ENCODE peak calls at places on chromosomes 1 and 21, in six cellular contexts. T is lower lobe of right lung, F is hepatic stellate cell, O is NCI-H460, D is Calu3, X is NCI-H69. N is an unnamed sample.
A peak's percentile ranks its signal among the peaks of the same experiment; 100 is the strongest.

GRCh38 chr1:201396859-201397464 is 2.2 kb downstream of the LAD1 start:
- DNase-seq in T (peak; percentile 72), F (no peak), O (no peak), D (peak; percentile 91), X (peak; percentile 40), N (no peak)

GRCh38 chr21:26131554-26131953 is 39.0 kb downstream of the APP start:
- DNase-seq in T (no peak), F (no peak), O (no peak), D (no peak), X (no peak), N (no peak)

GRCh38 chr1:172359531-172359991 is 60.9 kb upstream of the C1orf105 start:
- DNase-seq in T (no peak), F (no peak), O (no peak), D (no peak), X (peak; percentile 96), N (peak; percentile 67)

GRCh38 chr1:31127266-31127665 is 61.7 kb upstream of the PUM1 start:
- DNase-seq in T (no peak), F (peak; percentile 72), O (no peak), D (no peak), X (no peak), N (peak; percentile 40)

GRCh38 chr1:20028125-20028524 is 41.9 kb upstream of the PLA2G5 start:
- DNase-seq in T (no peak), F (no peak), O (no peak), D (no peak), X (no peak), N (no peak)

GRCh38 chr1:18057643-18058042 is 50.0 kb upstream of the IGSF21 start:
- DNase-seq in T (no peak), F (no peak), O (no peak), D (no peak), X (no peak), N (no peak)

GRCh38 chr1:74629283-74629682 is 44.3 kb downstream of the ERICH3 start:
- DNase-seq in T (no peak), F (no peak), O (no peak), D (no peak), X (peak; percentile 53), N (no peak)

GRCh38 chr1:180981596-180982387 is 40.9 kb downstream of the STX6 start:
- DNase-seq in T (no peak), F (no peak), O (no peak), D (no peak), X (no peak), N (no peak)

GRCh38 chr1:102919659-102920058 is 188.7 kb downstream of the COL11A1 start:
- DNase-seq in T (no peak), F (peak; percentile 58), O (no peak), D (no peak), X (no peak), N (peak; percentile 28)

GRCh38 chr1:203625623-203626189 is 926 bp upstream of the ATP2B4 start:
- DNase-seq in T (no peak), F (no peak), O (peak; percentile 46), D (no peak), X (peak; percentile 75), N (no peak)

GRCh38 chr1:156504062-156504813 is 3.7 kb upstream of the MEF2D start:
- DNase-seq in T (no peak), F (no peak), O (no peak), D (no peak), X (peak; percentile 61), N (no peak)

GRCh38 chr1:162716123-162716522 is 74.4 kb upstream of the HSD17B7 start:
- DNase-seq in T (no peak), F (no peak), O (no peak), D (no peak), X (no peak), N (no peak)

GRCh38 chr21:16536661-16537359 is 807.0 kb downstream of the USP25 start:
- DNase-seq in T (no peak), F (no peak), O (no peak), D (no peak), X (no peak), N (no peak)

GRCh38 chr1:168892945-168893344 is 163.9 kb upstream of the DPT start:
- DNase-seq in T (no peak), F (no peak), O (no peak), D (no peak), X (no peak), N (no peak)

GRCh38 chr1:207987164-207987563 is 76.2 kb upstream of the CD34 start:
- DNase-seq in T (no peak), F (no peak), O (no peak), D (no peak), X (no peak), N (no peak)

GRCh38 chr1:150061632-150062101 is 5.9 kb upstream of the VPS45 start:
- DNase-seq in T (no peak), F (peak; percentile 47), O (no peak), D (peak; percentile 8), X (no peak), N (peak; percentile 82)

GRCh38 chr1:52054496-52055065 is 410 bp downstream of the TXNDC12 start:
- DNase-seq in T (no peak), F (no peak), O (no peak), D (no peak), X (peak; percentile 7), N (no peak)

GRCh38 chr1:184535191-184535970 is 148.6 kb downstream of the C1orf21 start:
- DNase-seq in T (no peak), F (no peak), O (no peak), D (no peak), X (no peak), N (peak; percentile 29)

GRCh38 chr1:31643976-31644559 is 608 bp downstream of the PEF1 start:
- DNase-seq in T (no peak), F (no peak), O (no peak), D (no peak), X (no peak), N (no peak)

GRCh38 chr1:111045033-111045722 is 81.5 kb upstream of the LRIF1 start:
- DNase-seq in T (no peak), F (no peak), O (no peak), D (no peak), X (no peak), N (peak; percentile 23)

GRCh38 chr1:1616045-1616821 is 933 bp downstream of the MIB2 start:
- DNase-seq in T (no peak), F (peak; percentile 78), O (no peak), D (no peak), X (peak; percentile 27), N (no peak)

GRCh38 chr21:36179145-36179544 is 22.5 kb downstream of the DOP1B start:
- DNase-seq in T (no peak), F (no peak), O (no peak), D (no peak), X (no peak), N (no peak)

GRCh38 chr1:157176591-157177121 is 38.5 kb upstream of the ETV3 start:
- DNase-seq in T (no peak), F (no peak), O (no peak), D (no peak), X (peak; percentile 10), N (no peak)

GRCh38 chr1:118928739-118929554 is 59.2 kb downstream of the TBX15 start:
- DNase-seq in T (no peak), F (no peak), O (peak; percentile 4), D (no peak), X (no peak), N (no peak)

GRCh38 chr1:83511327-83511726 is 487.6 kb downstream of the TTLL7 start:
- DNase-seq in T (no peak), F (no peak), O (no peak), D (no peak), X (peak; percentile 39), N (no peak)

GRCh38 chr1:67347688-67348472 is 40.2 kb downstream of the IL12RB2 start:
- DNase-seq in T (no peak), F (peak; percentile 38), O (peak; percentile 22), D (peak; percentile 19), X (peak; percentile 61), N (no peak)

GRCh38 chr21:42190492-42190875 is 28.5 kb upstream of the ABCG1 start:
- DNase-seq in T (no peak), F (no peak), O (no peak), D (no peak), X (no peak), N (no peak)

GRCh38 chr1:49136738-49137251 is 360.1 kb upstream of the BEND5 start:
- DNase-seq in T (no peak), F (no peak), O (no peak), D (no peak), X (no peak), N (no peak)

GRCh38 chr1:54558434-54559030 is 10.5 kb downstream of the ACOT11 start:
- DNase-seq in T (no peak), F (no peak), O (no peak), D (no peak), X (no peak), N (no peak)

N was measured in AG04449.